ENCODE peak calls at places on chromosome 19, in four cellular contexts. K is left cardiac atrium; A is osteocyte; T is activated CD8-positive, alpha-beta memory T cell treated with anti-CD3 and anti-CD28 coated beads for 1 hour. F is an unnamed sample.

GRCh38 chr19:6088677-6089063 is 21.6 kb downstream of the RFX2 start:
- DNase-seq in K (no peak), A (no peak), T (no peak), F (no peak)

GRCh38 chr19:45676851-45677263 is 8.8 kb downstream of the GIPR start:
- DNase-seq in K (peak), A (no peak), T (peak), F (no peak)

GRCh38 chr19:5717215-5717614 is 2.7 kb downstream of the LONP1 start:
- DNase-seq in K (no peak), A (no peak), T (no peak), F (no peak)

GRCh38 chr19:52896431-52897148 is 845 bp downstream of the ZNF320 start:
- DNase-seq in K (peak), A (no peak), T (no peak), F (no peak)

GRCh38 chr19:45515081-45515624 is 7.9 kb downstream of the VASP start:
- DNase-seq in K (peak), A (no peak), T (no peak), F (no peak)

GRCh38 chr19:13969897-13970296 is 17.6 kb downstream of the DCAF15 start:
- DNase-seq in K (no peak), A (no peak), T (no peak), F (no peak)

GRCh38 chr19:55304279-55304978 is 20.6 kb downstream of the BRSK1 start:
- DNase-seq in K (peak), A (no peak), T (no peak), F (no peak)

GRCh38 chr19:10332158-10332964 is 968 bp downstream of the RAVER1 start:
- DNase-seq in K (no peak), A (no peak), T (no peak), F (no peak)

GRCh38 chr19:42279148-42279901 is 10.3 kb downstream of the CIC start:
- DNase-seq in K (no peak), A (no peak), T (no peak), F (no peak)

GRCh38 chr19:42131149-42132029 is 857 bp downstream of the POU2F2 start:
- DNase-seq in K (no peak), A (no peak), T (no peak), F (no peak)

GRCh38 chr19:35316560-35316959 is 12.4 kb upstream of the CD22 start:
- DNase-seq in K (no peak), A (no peak), T (no peak), F (no peak)

GRCh38 chr19:12065100-12065538 is 588 bp downstream of the ZNF844 start:
- DNase-seq in K (peak), A (no peak), T (no peak), F (no peak)

GRCh38 chr19:11268783-11269267 is 6.5 kb upstream of the DOCK6 start:
- DNase-seq in K (peak), A (no peak), T (no peak), F (no peak)

GRCh38 chr19:14155371-14155770 is 19.0 kb upstream of the ASF1B start:
- DNase-seq in K (no peak), A (no peak), T (no peak), F (no peak)

GRCh38 chr19:18780631-18781030 is 10.5 kb downstream of the COMP start:
- DNase-seq in K (no peak), A (no peak), T (no peak), F (no peak)